ENCODE peak calls at places on chromosomes 11 and 22, in nine cellular contexts. One of them, this sample, is unnamed.

GRCh38 chr11:116960916-116961315 is 123.5 kb upstream of the APOA1 start:
- DNase-seq in K562: no peak
- DNase-seq in upper lobe of right lung: no peak
- DNase-seq in uterus: no peak
- DNase-seq in MM.1S: no peak
- DNase-seq in lung: no peak
- DNase-seq in H9: no peak
- DNase-seq in fibroblast of lung: peak; percentile 72
- DNase-seq in heart left ventricle: no peak
- DNase-seq in this sample: no peak

GRCh38 chr11:91981995-91982394 is 242.6 kb upstream of the FAT3 start:
- DNase-seq in K562: no peak
- DNase-seq in upper lobe of right lung: no peak
- DNase-seq in uterus: peak; percentile 25
- DNase-seq in MM.1S: no peak
- DNase-seq in lung: peak; percentile 44
- DNase-seq in H9: no peak
- DNase-seq in fibroblast of lung: peak; percentile 99
- DNase-seq in heart left ventricle: peak; percentile 38
- DNase-seq in this sample: no peak

GRCh38 chr11:78806214-78807004 is 231.7 kb upstream of the NARS2 start:
- DNase-seq in K562: no peak
- DNase-seq in upper lobe of right lung: no peak
- DNase-seq in uterus: no peak
- DNase-seq in MM.1S: no peak
- DNase-seq in lung: no peak
- DNase-seq in H9: no peak
- DNase-seq in fibroblast of lung: peak; percentile 64
- DNase-seq in heart left ventricle: peak; percentile 36
- DNase-seq in this sample: peak; percentile 55

GRCh38 chr11:2698386-2699184 is 1.2 kb downstream of the KCNQ1OT1 start:
- DNase-seq in K562: no peak
- DNase-seq in upper lobe of right lung: no peak
- DNase-seq in uterus: peak; percentile 12
- DNase-seq in MM.1S: no peak
- DNase-seq in lung: no peak
- DNase-seq in H9: peak; percentile 30
- DNase-seq in fibroblast of lung: no peak
- DNase-seq in heart left ventricle: no peak
- DNase-seq in this sample: no peak

GRCh38 chr22:30248484-30248883 is 1.9 kb upstream of the LIF start:
- DNase-seq in K562: no peak
- DNase-seq in upper lobe of right lung: no peak
- DNase-seq in uterus: no peak
- DNase-seq in MM.1S: no peak
- DNase-seq in lung: no peak
- DNase-seq in H9: no peak
- DNase-seq in fibroblast of lung: no peak
- DNase-seq in heart left ventricle: no peak
- DNase-seq in this sample: no peak

GRCh38 chr11:297666-298405 is 1.5 kb downstream of the IFITM5 start:
- DNase-seq in K562: peak; percentile 70
- DNase-seq in upper lobe of right lung: peak; percentile 63
- DNase-seq in uterus: peak; percentile 16
- DNase-seq in MM.1S: no peak
- DNase-seq in lung: no peak
- DNase-seq in H9: no peak
- DNase-seq in fibroblast of lung: no peak
- DNase-seq in heart left ventricle: peak; percentile 65
- DNase-seq in this sample: peak; percentile 18

GRCh38 chr11:8067929-8068575 is 13.0 kb upstream of the TUB start:
- DNase-seq in K562: no peak
- DNase-seq in upper lobe of right lung: no peak
- DNase-seq in uterus: peak; percentile 43
- DNase-seq in MM.1S: no peak
- DNase-seq in lung: no peak
- DNase-seq in H9: no peak
- DNase-seq in fibroblast of lung: no peak
- DNase-seq in heart left ventricle: no peak
- DNase-seq in this sample: no peak

GRCh38 chr22:43521716-43522115 is 109.9 kb downstream of the MPPED1 start:
- DNase-seq in K562: no peak
- DNase-seq in upper lobe of right lung: no peak
- DNase-seq in uterus: no peak
- DNase-seq in MM.1S: no peak
- DNase-seq in lung: no peak
- DNase-seq in H9: no peak
- DNase-seq in fibroblast of lung: no peak
- DNase-seq in heart left ventricle: no peak
- DNase-seq in this sample: no peak

GRCh38 chr11:9757809-9758675 is 94.2 kb downstream of the SWAP70 start:
- DNase-seq in K562: peak; percentile 99
- DNase-seq in upper lobe of right lung: peak; percentile 96
- DNase-seq in uterus: peak; percentile 88
- DNase-seq in MM.1S: peak; percentile 87
- DNase-seq in lung: peak; percentile 87
- DNase-seq in H9: peak; percentile 80
- DNase-seq in fibroblast of lung: peak; percentile 73
- DNase-seq in heart left ventricle: peak; percentile 94
- DNase-seq in this sample: peak; percentile 91

GRCh38 chr11:65639623-65640482 is 2.0 kb downstream of the SIPA1 start:
- DNase-seq in K562: no peak
- DNase-seq in upper lobe of right lung: no peak
- DNase-seq in uterus: no peak
- DNase-seq in MM.1S: no peak
- DNase-seq in lung: no peak
- DNase-seq in H9: no peak
- DNase-seq in fibroblast of lung: no peak
- DNase-seq in heart left ventricle: peak; percentile 69
- DNase-seq in this sample: no peak

GRCh38 chr11:85809881-85810280 is 1.1 kb downstream of the SYTL2 start:
- DNase-seq in K562: peak; percentile 19
- DNase-seq in upper lobe of right lung: no peak
- DNase-seq in uterus: no peak
- DNase-seq in MM.1S: no peak
- DNase-seq in lung: no peak
- DNase-seq in H9: peak; percentile 53
- DNase-seq in fibroblast of lung: no peak
- DNase-seq in heart left ventricle: no peak
- DNase-seq in this sample: no peak

GRCh38 chr11:19258651-19259230 is 18.0 kb upstream of the E2F8 start:
- DNase-seq in K562: no peak
- DNase-seq in upper lobe of right lung: no peak
- DNase-seq in uterus: no peak
- DNase-seq in MM.1S: no peak
- DNase-seq in lung: no peak
- DNase-seq in H9: no peak
- DNase-seq in fibroblast of lung: no peak
- DNase-seq in heart left ventricle: no peak
- DNase-seq in this sample: no peak

GRCh38 chr22:43955040-43955882 is at the start of gene SAMM50:
- DNase-seq in K562: peak; percentile 87
- DNase-seq in upper lobe of right lung: peak; percentile 96
- DNase-seq in uterus: peak; percentile 88
- DNase-seq in MM.1S: peak; percentile 94
- DNase-seq in lung: peak; percentile 95
- DNase-seq in H9: peak; percentile 92
- DNase-seq in fibroblast of lung: peak; percentile 87
- DNase-seq in heart left ventricle: peak; percentile 96
- DNase-seq in this sample: peak; percentile 96

GRCh38 chr11:110198031-110198729 is 98.2 kb downstream of the RDX start:
- DNase-seq in K562: no peak
- DNase-seq in upper lobe of right lung: no peak
- DNase-seq in uterus: no peak
- DNase-seq in MM.1S: no peak
- DNase-seq in lung: peak; percentile 27
- DNase-seq in H9: no peak
- DNase-seq in fibroblast of lung: peak; percentile 55
- DNase-seq in heart left ventricle: no peak
- DNase-seq in this sample: no peak

GRCh38 chr22:50606126-50606525 is 5.5 kb downstream of the MAPK8IP2 start:
- DNase-seq in K562: no peak
- DNase-seq in upper lobe of right lung: no peak
- DNase-seq in uterus: no peak
- DNase-seq in MM.1S: no peak
- DNase-seq in lung: no peak
- DNase-seq in H9: no peak
- DNase-seq in fibroblast of lung: no peak
- DNase-seq in heart left ventricle: no peak
- DNase-seq in this sample: no peak

GRCh38 chr11:9351956-9352355 is 32.5 kb upstream of the IPO7 start:
- DNase-seq in K562: no peak
- DNase-seq in upper lobe of right lung: no peak
- DNase-seq in uterus: no peak
- DNase-seq in MM.1S: no peak
- DNase-seq in lung: no peak
- DNase-seq in H9: no peak
- DNase-seq in fibroblast of lung: no peak
- DNase-seq in heart left ventricle: no peak
- DNase-seq in this sample: no peak

GRCh38 chr11:33709471-33709870 is 8.8 kb upstream of the C11orf91 start:
- DNase-seq in K562: no peak
- DNase-seq in upper lobe of right lung: no peak
- DNase-seq in uterus: no peak
- DNase-seq in MM.1S: no peak
- DNase-seq in lung: no peak
- DNase-seq in H9: no peak
- DNase-seq in fibroblast of lung: no peak
- DNase-seq in heart left ventricle: no peak
- DNase-seq in this sample: no peak

GRCh38 chr11:33706546-33706945 is 5.9 kb upstream of the C11orf91 start:
- DNase-seq in K562: no peak
- DNase-seq in upper lobe of right lung: no peak
- DNase-seq in uterus: no peak
- DNase-seq in MM.1S: no peak
- DNase-seq in lung: no peak
- DNase-seq in H9: no peak
- DNase-seq in fibroblast of lung: no peak
- DNase-seq in heart left ventricle: no peak
- DNase-seq in this sample: no peak

GRCh38 chr11:33706961-33707360 is 6.3 kb upstream of the C11orf91 start:
- DNase-seq in K562: no peak
- DNase-seq in upper lobe of right lung: no peak
- DNase-seq in uterus: no peak
- DNase-seq in MM.1S: no peak
- DNase-seq in lung: no peak
- DNase-seq in H9: no peak
- DNase-seq in fibroblast of lung: no peak
- DNase-seq in heart left ventricle: no peak
- DNase-seq in this sample: no peak

GRCh38 chr11:33712436-33712835 is 11.8 kb upstream of the C11orf91 start:
- DNase-seq in K562: no peak
- DNase-seq in upper lobe of right lung: no peak
- DNase-seq in uterus: no peak
- DNase-seq in MM.1S: no peak
- DNase-seq in lung: no peak
- DNase-seq in H9: no peak
- DNase-seq in fibroblast of lung: no peak
- DNase-seq in heart left ventricle: no peak
- DNase-seq in this sample: no peak

DNA sequence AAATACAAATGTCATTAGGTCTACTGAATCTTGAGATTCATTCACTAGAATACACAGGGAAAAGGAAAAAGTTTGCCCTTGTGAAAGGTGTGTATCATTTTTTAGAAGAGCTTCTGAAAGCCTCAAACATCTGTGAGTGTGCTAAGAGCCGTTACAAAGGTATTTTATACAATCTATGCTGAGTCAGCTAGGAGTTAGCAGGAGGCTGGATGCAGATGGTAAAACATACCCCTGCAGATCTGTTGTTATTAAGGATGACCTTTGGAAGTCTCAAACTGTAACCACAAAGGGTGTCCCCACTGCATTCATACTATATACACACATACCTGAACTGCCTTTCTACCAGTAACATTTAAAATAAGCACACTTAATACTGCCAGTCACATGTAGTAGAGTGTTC is 8.3 kb upstream of the C11orf91 start:
- DNase-seq in K562: no peak
- DNase-seq in upper lobe of right lung: no peak
- DNase-seq in uterus: no peak
- DNase-seq in MM.1S: peak; percentile 80
- DNase-seq in lung: no peak
- DNase-seq in H9: no peak
- DNase-seq in fibroblast of lung: no peak
- DNase-seq in heart left ventricle: no peak
- DNase-seq in this sample: no peak
- H3K27ac ChIP-seq in K562: no peak overlapping the region
- H3K27ac ChIP-seq in upper lobe of right lung: no peak overlapping the region
- H3K27ac ChIP-seq in uterus: no peak overlapping the region
- H3K27ac ChIP-seq in MM.1S: peak overlapping the region; percentile 47
- H3K27ac ChIP-seq in lung: no peak overlapping the region
- H3K27ac ChIP-seq in H9: no peak overlapping the region
- H3K27ac ChIP-seq in fibroblast of lung: no peak overlapping the region
- H3K27ac ChIP-seq in heart left ventricle: no peak overlapping the region
- H3K27ac ChIP-seq in this sample: no peak overlapping the region

GRCh38 chr11:124899376-124900145 is 1.9 kb upstream of the ROBO4 start:
- DNase-seq in K562: no peak
- DNase-seq in upper lobe of right lung: no peak
- DNase-seq in uterus: no peak
- DNase-seq in MM.1S: no peak
- DNase-seq in lung: no peak
- DNase-seq in H9: peak; percentile 48
- DNase-seq in fibroblast of lung: no peak
- DNase-seq in heart left ventricle: no peak
- DNase-seq in this sample: no peak
- TF ChIP-seq CTCF in K562: no peak
- TF ChIP-seq CTCF in upper lobe of right lung: no peak
- TF ChIP-seq CTCF in uterus: no peak
- TF ChIP-seq CTCF in MM.1S: no peak
- TF ChIP-seq CTCF in lung: no peak
- TF ChIP-seq CTCF in H9: peak; percentile 47
- TF ChIP-seq CTCF in fibroblast of lung: no peak
- TF ChIP-seq CTCF in heart left ventricle: no peak
- TF ChIP-seq CTCF in this sample: no peak

GRCh38 chr11:62496676-62497075 is 49.9 kb downstream of the AHNAK start:
- DNase-seq in K562: no peak
- DNase-seq in upper lobe of right lung: no peak
- DNase-seq in uterus: no peak
- DNase-seq in MM.1S: no peak
- DNase-seq in lung: no peak
- DNase-seq in H9: no peak
- DNase-seq in fibroblast of lung: no peak
- DNase-seq in heart left ventricle: no peak
- DNase-seq in this sample: no peak
- H3K27ac ChIP-seq in K562: no peak overlapping the region
- H3K27ac ChIP-seq in upper lobe of right lung: no peak overlapping the region
- H3K27ac ChIP-seq in uterus: no peak overlapping the region
- H3K27ac ChIP-seq in MM.1S: no peak overlapping the region
- H3K27ac ChIP-seq in lung: no peak overlapping the region
- H3K27ac ChIP-seq in H9: no peak overlapping the region
- H3K27ac ChIP-seq in fibroblast of lung: peak overlapping the region; percentile 81
- H3K27ac ChIP-seq in heart left ventricle: no peak overlapping the region
- H3K27ac ChIP-seq in this sample: no peak overlapping the region

DNA sequence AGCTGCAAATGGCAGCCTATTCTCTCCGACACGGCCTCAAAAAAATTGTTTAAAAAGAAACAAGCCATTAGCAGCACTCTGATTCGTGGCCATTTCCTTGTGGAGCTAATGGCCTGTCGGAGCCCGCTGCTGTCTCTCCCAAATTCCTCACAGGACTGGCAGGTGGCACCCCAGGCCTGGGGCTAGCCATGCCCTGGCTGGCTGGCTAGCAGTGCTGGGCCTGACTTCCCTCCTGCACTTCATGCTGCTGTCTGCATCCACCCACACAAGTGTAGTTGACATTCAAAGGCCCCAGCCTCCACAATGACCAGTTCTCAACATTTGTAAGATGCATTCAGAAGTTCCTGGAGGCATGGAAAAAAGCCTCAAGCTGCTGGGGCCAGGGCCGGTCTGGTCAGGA is 61.5 kb downstream of the SMCO4 start:
- DNase-seq in K562: no peak
- DNase-seq in upper lobe of right lung: no peak
- DNase-seq in uterus: no peak
- DNase-seq in MM.1S: no peak
- DNase-seq in lung: no peak
- DNase-seq in H9: no peak
- DNase-seq in fibroblast of lung: no peak
- DNase-seq in heart left ventricle: no peak
- DNase-seq in this sample: peak; percentile 67
- TF ChIP-seq CTCF in K562: no peak
- TF ChIP-seq CTCF in upper lobe of right lung: no peak
- TF ChIP-seq CTCF in uterus: no peak
- TF ChIP-seq CTCF in MM.1S: no peak
- TF ChIP-seq CTCF in lung: no peak
- TF ChIP-seq CTCF in H9: no peak
- TF ChIP-seq CTCF in fibroblast of lung: no peak
- TF ChIP-seq CTCF in heart left ventricle: no peak
- TF ChIP-seq CTCF in this sample: peak; percentile 46